ENCODE peak calls at places on chromosome 6, in five cellular contexts. K is neural progenitor cell, R is HCT116, G is PC-3, P is K562. A is an unnamed sample.

GRCh38 chr6:128848169-128848935 is 34.6 kb upstream of the LAMA2 start:
- DNase-seq in K (peak), R (no peak), G (no peak), P (no peak), A (peak)

GRCh38 chr6:64034840-64035656 is 399.4 kb downstream of the PHF3 start:
- DNase-seq in K (no peak), R (no peak), G (peak), P (no peak), A (peak)

GRCh38 chr6:113732384-113732966 is 124.7 kb upstream of the MARCKS start:
- DNase-seq in K (peak), R (no peak), G (no peak), P (no peak), A (peak)

GRCh38 chr6:12137480-12137879 is 125.4 kb downstream of the HIVEP1 start:
- DNase-seq in K (no peak), R (no peak), G (peak), P (peak), A (peak)

GRCh38 chr6:28922004-28922840 is 1.6 kb downstream of the TRIM27 start:
- DNase-seq in K (no peak), R (peak), G (peak), P (peak), A (peak)

GRCh38 chr6:165972139-165972802 is 195.4 kb downstream of the TBXT start:
- DNase-seq in K (no peak), R (no peak), G (no peak), P (no peak), A (no peak)

GRCh38 chr6:163179721-163180120 is 234.8 kb upstream of the QKI start:
- DNase-seq in K (no peak), R (no peak), G (no peak), P (no peak), A (no peak)

GRCh38 chr6:109406196-109406595 is 23.9 kb upstream of the CD164 start:
- DNase-seq in K (no peak), R (no peak), G (no peak), P (no peak), A (no peak)

GRCh38 chr6:110181131-110182027 is 1.2 kb downstream of the CDC40 start:
- DNase-seq in K (no peak), R (no peak), G (no peak), P (no peak), A (peak)

GRCh38 chr6:90109141-90109540 is 187.5 kb downstream of the BACH2 start:
- DNase-seq in K (no peak), R (no peak), G (no peak), P (no peak), A (no peak)

GRCh38 chr6:82211326-82211725 is 36.2 kb downstream of the IBTK start:
- DNase-seq in K (no peak), R (no peak), G (no peak), P (no peak), A (no peak)

GRCh38 chr6:138455746-138456392 is 43.4 kb downstream of the NHSL1 start:
- DNase-seq in K (no peak), R (peak), G (peak), P (no peak), A (no peak)

GRCh38 chr6:75205776-75206334 is at the start of gene COL12A1:
- DNase-seq in K (peak), R (peak), G (peak), P (no peak), A (peak)

GRCh38 chr6:129555206-129555832 is 154.7 kb downstream of the ARHGAP18 start:
- DNase-seq in K (peak), R (no peak), G (no peak), P (no peak), A (no peak)

GRCh38 chr6:129140571-129140970 is 257.6 kb downstream of the LAMA2 start:
- DNase-seq in K (no peak), R (no peak), G (no peak), P (no peak), A (no peak)

GRCh38 chr6:54193560-54193959 is 82.3 kb downstream of the MLIP start:
- DNase-seq in K (no peak), R (no peak), G (no peak), P (no peak), A (no peak)

GRCh38 chr6:111983197-111983596 is 70.7 kb upstream of the CCN6 start:
- DNase-seq in K (no peak), R (no peak), G (no peak), P (no peak), A (no peak)

GRCh38 chr6:87151786-87152527 is 3.4 kb upstream of the ZNF292 start:
- DNase-seq in K (peak), R (no peak), G (peak), P (no peak), A (peak)

GRCh38 chr6:111173341-111173740 is 86.0 kb downstream of the SLC16A10 start:
- DNase-seq in K (no peak), R (no peak), G (peak), P (no peak), A (no peak)

GRCh38 chr6:83265384-83265783 is 72.2 kb downstream of the RWDD2A start:
- DNase-seq in K (no peak), R (no peak), G (peak), P (no peak), A (no peak)

GRCh38 chr6:118784641-118785164 is 109.2 kb upstream of the ASF1A start:
- DNase-seq in K (peak), R (no peak), G (peak), P (no peak), A (no peak)

GRCh38 chr6:168157272-168158007 is 78.4 kb upstream of the FRMD1 start:
- DNase-seq in K (peak), R (no peak), G (peak), P (no peak), A (peak)

GRCh38 chr6:144013486-144013909 is 5.4 kb upstream of the PLAGL1 start:
- DNase-seq in K (peak), R (peak), G (peak), P (peak), A (peak)

GRCh38 chr6:155004576-155005345 is 9.6 kb downstream of the TIAM2 start:
- DNase-seq in K (no peak), R (no peak), G (no peak), P (no peak), A (no peak)

GRCh38 chr6:142985286-142985685 is 40.3 kb upstream of the HIVEP2 start:
- DNase-seq in K (no peak), R (no peak), G (no peak), P (no peak), A (no peak)

GRCh38 chr6:137699036-137699683 is 167.9 kb upstream of the TNFAIP3 start:
- DNase-seq in K (no peak), R (no peak), G (peak), P (no peak), A (no peak)

GRCh38 chr6:47130086-47130485 is 88.0 kb upstream of the ADGRF1 start:
- DNase-seq in K (no peak), R (no peak), G (no peak), P (no peak), A (no peak)

GRCh38 chr6:133017581-133017980 is 203.2 kb downstream of the RPS12 start:
- DNase-seq in K (no peak), R (no peak), G (no peak), P (no peak), A (no peak)

GRCh38 chr6:89079611-89080213 is 839 bp upstream of the PNRC1 start:
- DNase-seq in K (peak), R (no peak), G (peak), P (no peak), A (peak)

GRCh38 chr6:159758031-159759001 is 3.5 kb upstream of the ACAT2 start:
- DNase-seq in K (no peak), R (peak), G (peak), P (peak), A (peak)

GRCh38 chr6:170085475-170086401 is 205.1 kb downstream of the DLL1 start:
- DNase-seq in K (no peak), R (no peak), G (no peak), P (no peak), A (no peak)

GRCh38 chr6:34425132-34425497 is 754 bp downstream of the RPS10 start:
- DNase-seq in K (no peak), R (no peak), G (no peak), P (no peak), A (no peak)

DNA sequence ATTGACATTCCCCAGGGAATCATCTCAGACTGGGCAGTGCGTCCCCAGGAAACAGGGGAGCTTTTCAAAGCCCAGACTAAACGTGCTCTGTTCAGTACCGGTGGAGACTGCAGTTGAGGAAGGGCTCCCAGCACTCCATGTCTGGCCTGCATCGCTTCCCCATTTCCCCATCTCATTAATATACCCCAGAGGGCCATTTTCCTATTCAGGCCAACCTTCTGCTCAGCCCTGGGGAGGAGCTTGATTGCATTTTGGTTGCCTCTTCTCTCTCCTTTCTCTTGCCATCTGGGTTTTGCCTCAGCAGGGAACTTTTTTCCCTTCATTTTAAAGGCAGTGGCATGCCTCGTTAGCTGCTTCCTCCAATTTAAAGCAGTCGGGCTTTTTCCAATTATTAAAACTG is 394.3 kb upstream of the SOX4 start:
- DNase-seq in K (peak), R (no peak), G (no peak), P (no peak), A (no peak)
- H3K4me2 ChIP-seq in K (peak), R (no peak), G (no peak), P (no peak), A (no peak)

DNA sequence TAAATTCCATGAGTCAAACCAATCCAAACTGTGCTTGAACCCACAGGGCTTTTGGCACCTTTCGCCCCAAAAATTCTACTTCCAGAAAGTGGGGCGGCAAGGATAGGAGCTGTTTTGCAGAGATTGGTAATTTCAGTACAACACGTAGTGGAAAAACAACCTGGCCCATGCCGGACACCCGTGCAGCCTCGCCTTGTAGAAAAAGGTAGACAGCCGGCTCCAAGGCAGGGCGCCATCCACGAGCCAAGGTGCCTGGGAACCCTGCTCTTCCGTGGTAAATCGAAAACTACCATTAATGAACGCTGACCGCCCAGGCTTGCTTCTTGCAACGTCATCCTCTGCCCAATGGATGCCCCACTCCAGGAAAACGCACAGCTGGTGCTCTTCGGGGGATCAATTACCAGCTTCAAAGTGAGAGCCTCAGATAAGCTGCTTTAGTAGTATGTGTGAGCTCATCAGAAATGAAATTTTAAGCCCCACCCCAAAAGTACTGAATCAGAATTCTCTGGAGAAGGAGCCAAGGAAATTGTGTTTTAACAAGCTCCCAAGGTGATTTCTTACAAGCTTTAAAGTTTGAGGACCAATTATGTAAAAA is 1.8 kb downstream of the OOEP start:
- DNase-seq in K (no peak), R (no peak), G (no peak), P (no peak), A (no peak)
- H3K4me2 ChIP-seq in K (no peak), R (no peak), G (no peak), P (peak), A (no peak)

GRCh38 chr6:3585320-3585935 is 128.6 kb upstream of the SLC22A23 start:
- DNase-seq in K (no peak), R (no peak), G (peak), P (no peak), A (no peak)
- H3K4me2 ChIP-seq in K (no peak), R (no peak), G (peak), P (no peak), A (no peak)

GRCh38 chr6:22657341-22657985 is 88.1 kb downstream of the HDGFL1 start:
- DNase-seq in K (no peak), R (no peak), G (no peak), P (no peak), A (no peak)
- H3K4me2 ChIP-seq in K (no peak), R (no peak), G (no peak), P (no peak), A (peak)

GRCh38 chr6:1382331-1382882 is 7.0 kb upstream of the FOXF2 start:
- DNase-seq in K (no peak), R (no peak), G (no peak), P (no peak), A (peak)
- H3K4me2 ChIP-seq in K (peak), R (peak), G (peak), P (no peak), A (peak)

GRCh38 chr6:156952401-156952800 is 175.2 kb downstream of the ARID1B start:
- DNase-seq in K (no peak), R (no peak), G (no peak), P (no peak), A (no peak)
- H3K4me2 ChIP-seq in K (peak), R (no peak), G (peak), P (no peak), A (peak)

DNA sequence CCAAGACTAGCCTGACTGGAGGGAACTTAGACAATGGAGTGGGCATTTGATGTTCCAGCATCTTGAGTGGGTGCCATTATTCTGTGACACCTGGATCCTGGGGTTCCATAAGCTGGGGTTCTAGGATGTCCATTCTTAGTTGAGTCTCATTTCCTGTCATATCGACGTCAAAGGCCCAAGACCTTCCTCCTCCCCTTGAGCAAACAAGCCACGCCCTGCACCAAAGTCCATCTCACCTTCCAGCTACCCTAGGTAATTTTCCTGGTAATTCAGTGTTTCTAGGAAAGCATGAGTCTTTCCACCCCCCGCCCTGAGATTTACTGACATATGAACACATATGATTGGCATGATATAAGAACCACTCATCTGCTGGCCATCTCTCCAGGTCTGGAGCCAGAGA is at the start of gene TRIM40:
- DNase-seq in K (no peak), R (no peak), G (peak), P (no peak), A (peak)
- H3K4me2 ChIP-seq in K (no peak), R (no peak), G (no peak), P (no peak), A (no peak)